ENCODE peak calls at places on chromosomes 11 and 22, in seven cellular contexts. One of them, this sample, is unnamed.

GRCh38 chr22:41488076-41488475 is 19.2 kb downstream of the ACO2 start:
- DNase-seq in prostate gland: no peak
- DNase-seq in HCT116: no peak
- DNase-seq in neural progenitor cell: no peak
- DNase-seq in fibroblast of the aortic adventitia: no peak
- DNase-seq in AG04450: no peak
- DNase-seq in suprapubic skin: no peak
- DNase-seq in this sample: no peak

GRCh38 chr11:17683378-17684161 is 35.8 kb upstream of the MYOD1 start:
- DNase-seq in prostate gland: no peak
- DNase-seq in HCT116: peak
- DNase-seq in neural progenitor cell: no peak
- DNase-seq in fibroblast of the aortic adventitia: peak
- DNase-seq in AG04450: peak
- DNase-seq in suprapubic skin: no peak
- DNase-seq in this sample: peak

GRCh38 chr11:14499178-14499559 is 442 bp downstream of the COPB1 start:
- DNase-seq in prostate gland: peak
- DNase-seq in HCT116: no peak
- DNase-seq in neural progenitor cell: peak
- DNase-seq in fibroblast of the aortic adventitia: no peak
- DNase-seq in AG04450: no peak
- DNase-seq in suprapubic skin: peak
- DNase-seq in this sample: peak

GRCh38 chr11:662689-663274 is 25.7 kb downstream of the DRD4 start:
- DNase-seq in prostate gland: no peak
- DNase-seq in HCT116: peak
- DNase-seq in neural progenitor cell: peak
- DNase-seq in fibroblast of the aortic adventitia: peak
- DNase-seq in AG04450: peak
- DNase-seq in suprapubic skin: no peak
- DNase-seq in this sample: peak

GRCh38 chr22:39932918-39933649 is 27.1 kb upstream of the TMA7B start:
- DNase-seq in prostate gland: no peak
- DNase-seq in HCT116: peak
- DNase-seq in neural progenitor cell: peak
- DNase-seq in fibroblast of the aortic adventitia: peak
- DNase-seq in AG04450: no peak
- DNase-seq in suprapubic skin: no peak
- DNase-seq in this sample: no peak

GRCh38 chr11:34570584-34570983 is 50.3 kb upstream of the EHF start:
- DNase-seq in prostate gland: peak
- DNase-seq in HCT116: no peak
- DNase-seq in neural progenitor cell: no peak
- DNase-seq in fibroblast of the aortic adventitia: peak
- DNase-seq in AG04450: no peak
- DNase-seq in suprapubic skin: no peak
- DNase-seq in this sample: peak

GRCh38 chr22:41862160-41862529 is 29.2 kb downstream of the SREBF2 start:
- DNase-seq in prostate gland: no peak
- DNase-seq in HCT116: no peak
- DNase-seq in neural progenitor cell: no peak
- DNase-seq in fibroblast of the aortic adventitia: peak
- DNase-seq in AG04450: no peak
- DNase-seq in suprapubic skin: no peak
- DNase-seq in this sample: peak

GRCh38 chr11:84089072-84090057 is 803.2 kb upstream of the CCDC90B start:
- DNase-seq in prostate gland: no peak
- DNase-seq in HCT116: no peak
- DNase-seq in neural progenitor cell: no peak
- DNase-seq in fibroblast of the aortic adventitia: no peak
- DNase-seq in AG04450: no peak
- DNase-seq in suprapubic skin: no peak
- DNase-seq in this sample: no peak

GRCh38 chr22:32579533-32580220 is 105.1 kb downstream of the FBXO7 start:
- DNase-seq in prostate gland: no peak
- DNase-seq in HCT116: no peak
- DNase-seq in neural progenitor cell: no peak
- DNase-seq in fibroblast of the aortic adventitia: no peak
- DNase-seq in AG04450: no peak
- DNase-seq in suprapubic skin: no peak
- DNase-seq in this sample: no peak

GRCh38 chr11:46678741-46679130 is 21.7 kb downstream of the ARHGAP1 start:
- DNase-seq in prostate gland: no peak
- DNase-seq in HCT116: no peak
- DNase-seq in neural progenitor cell: no peak
- DNase-seq in fibroblast of the aortic adventitia: no peak
- DNase-seq in AG04450: no peak
- DNase-seq in suprapubic skin: no peak
- DNase-seq in this sample: no peak

GRCh38 chr22:41001722-41002122 is 50.5 kb downstream of the RBX1 start:
- DNase-seq in prostate gland: no peak
- DNase-seq in HCT116: no peak
- DNase-seq in neural progenitor cell: no peak
- DNase-seq in fibroblast of the aortic adventitia: peak
- DNase-seq in AG04450: peak
- DNase-seq in suprapubic skin: no peak
- DNase-seq in this sample: peak

GRCh38 chr11:73648629-73649046 is 2.3 kb downstream of the PLEKHB1 start:
- DNase-seq in prostate gland: no peak
- DNase-seq in HCT116: no peak
- DNase-seq in neural progenitor cell: peak
- DNase-seq in fibroblast of the aortic adventitia: no peak
- DNase-seq in AG04450: no peak
- DNase-seq in suprapubic skin: no peak
- DNase-seq in this sample: no peak

GRCh38 chr22:25083414-25084166 is 116.1 kb upstream of the CRYBB3 start:
- DNase-seq in prostate gland: no peak
- DNase-seq in HCT116: no peak
- DNase-seq in neural progenitor cell: peak
- DNase-seq in fibroblast of the aortic adventitia: no peak
- DNase-seq in AG04450: no peak
- DNase-seq in suprapubic skin: no peak
- DNase-seq in this sample: peak

GRCh38 chr11:133078591-133079179 is 453.6 kb downstream of the OPCML start:
- DNase-seq in prostate gland: peak
- DNase-seq in HCT116: no peak
- DNase-seq in neural progenitor cell: peak
- DNase-seq in fibroblast of the aortic adventitia: peak
- DNase-seq in AG04450: no peak
- DNase-seq in suprapubic skin: no peak
- DNase-seq in this sample: peak

GRCh38 chr22:39589880-39590279 is 19.3 kb downstream of the CACNA1I start:
- DNase-seq in prostate gland: no peak
- DNase-seq in HCT116: no peak
- DNase-seq in neural progenitor cell: peak
- DNase-seq in fibroblast of the aortic adventitia: no peak
- DNase-seq in AG04450: no peak
- DNase-seq in suprapubic skin: no peak
- DNase-seq in this sample: no peak

GRCh38 chr22:49568751-49569285 is 258.9 kb downstream of the BRD1 start:
- DNase-seq in prostate gland: no peak
- DNase-seq in HCT116: no peak
- DNase-seq in neural progenitor cell: peak
- DNase-seq in fibroblast of the aortic adventitia: no peak
- DNase-seq in AG04450: no peak
- DNase-seq in suprapubic skin: no peak
- DNase-seq in this sample: no peak

GRCh38 chr11:30328676-30329075 is 5.8 kb downstream of the ARL14EP start:
- DNase-seq in prostate gland: no peak
- DNase-seq in HCT116: no peak
- DNase-seq in neural progenitor cell: no peak
- DNase-seq in fibroblast of the aortic adventitia: peak
- DNase-seq in AG04450: no peak
- DNase-seq in suprapubic skin: no peak
- DNase-seq in this sample: no peak

DNA sequence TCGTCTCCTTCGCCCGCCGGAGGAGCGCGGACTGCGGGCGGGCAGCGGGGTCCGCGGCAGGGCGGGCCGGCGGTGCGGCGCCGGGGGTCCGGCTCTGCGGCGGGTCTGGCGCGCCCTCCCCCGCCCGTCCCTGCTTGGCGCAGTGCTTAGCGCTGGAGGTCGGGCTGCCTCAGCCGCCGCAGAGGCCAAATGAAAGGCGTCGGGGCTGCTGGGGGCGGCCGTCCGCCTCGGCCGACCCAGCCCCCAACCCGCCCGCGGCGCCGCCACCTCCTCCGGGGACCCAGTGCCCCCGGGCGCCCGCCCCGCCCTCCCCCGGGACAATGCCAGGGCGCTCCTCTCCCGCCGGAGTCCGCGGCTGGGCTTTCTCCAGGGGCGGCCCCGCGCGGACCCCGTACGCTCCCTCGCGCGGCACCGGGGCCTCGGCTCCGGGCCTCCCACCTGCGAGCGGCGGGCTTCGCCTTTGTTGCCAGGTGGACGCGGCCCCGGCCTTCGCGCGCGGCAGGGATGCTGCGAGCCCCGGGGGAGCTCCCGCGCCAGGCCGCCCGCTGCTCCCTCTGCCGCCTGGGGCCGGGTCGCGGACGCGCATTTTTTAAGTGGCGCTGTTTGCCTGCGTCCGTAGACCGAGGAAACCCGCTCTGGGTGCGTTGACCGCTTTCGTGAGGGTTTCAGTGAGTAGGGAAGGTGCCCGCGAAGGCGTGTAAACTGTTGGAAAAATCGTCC is 575 bp downstream of the APLP2 start:
- DNase-seq in prostate gland: peak
- DNase-seq in HCT116: no peak
- DNase-seq in neural progenitor cell: peak
- DNase-seq in fibroblast of the aortic adventitia: peak
- DNase-seq in AG04450: no peak
- DNase-seq in suprapubic skin: peak
- DNase-seq in this sample: peak
- TF ChIP-seq CTCF in prostate gland: no peak
- TF ChIP-seq CTCF in HCT116: peak
- TF ChIP-seq CTCF in neural progenitor cell: no peak
- TF ChIP-seq CTCF in fibroblast of the aortic adventitia: peak
- TF ChIP-seq CTCF in AG04450: no peak
- TF ChIP-seq CTCF in suprapubic skin: no peak
- TF ChIP-seq CTCF in this sample: no peak

DNA sequence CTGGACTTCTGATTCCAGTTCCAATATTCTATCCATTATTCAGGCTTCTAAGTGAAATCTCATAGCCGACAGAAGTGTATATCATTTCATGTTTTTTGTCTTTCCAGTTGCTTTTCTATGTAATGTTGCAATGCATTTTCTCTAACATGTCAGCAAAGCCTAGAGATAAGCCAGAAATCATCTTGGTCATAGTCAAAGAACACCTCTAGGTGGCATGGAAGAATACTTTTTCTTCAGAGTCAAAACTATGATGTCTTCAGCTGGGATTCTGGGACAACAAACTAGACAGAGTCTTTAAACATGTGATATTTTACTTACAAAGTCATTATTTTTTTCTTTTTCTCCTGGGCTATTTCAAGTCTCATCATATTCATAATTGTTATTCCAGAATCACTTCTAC is 4.4 kb downstream of the GAS2 start:
- DNase-seq in prostate gland: no peak
- DNase-seq in HCT116: no peak
- DNase-seq in neural progenitor cell: no peak
- DNase-seq in fibroblast of the aortic adventitia: peak
- DNase-seq in AG04450: no peak
- DNase-seq in suprapubic skin: no peak
- DNase-seq in this sample: peak
- TF ChIP-seq CTCF in prostate gland: no peak
- TF ChIP-seq CTCF in HCT116: peak
- TF ChIP-seq CTCF in neural progenitor cell: peak
- TF ChIP-seq CTCF in fibroblast of the aortic adventitia: peak
- TF ChIP-seq CTCF in AG04450: peak
- TF ChIP-seq CTCF in suprapubic skin: no peak
- TF ChIP-seq CTCF in this sample: peak

DNA sequence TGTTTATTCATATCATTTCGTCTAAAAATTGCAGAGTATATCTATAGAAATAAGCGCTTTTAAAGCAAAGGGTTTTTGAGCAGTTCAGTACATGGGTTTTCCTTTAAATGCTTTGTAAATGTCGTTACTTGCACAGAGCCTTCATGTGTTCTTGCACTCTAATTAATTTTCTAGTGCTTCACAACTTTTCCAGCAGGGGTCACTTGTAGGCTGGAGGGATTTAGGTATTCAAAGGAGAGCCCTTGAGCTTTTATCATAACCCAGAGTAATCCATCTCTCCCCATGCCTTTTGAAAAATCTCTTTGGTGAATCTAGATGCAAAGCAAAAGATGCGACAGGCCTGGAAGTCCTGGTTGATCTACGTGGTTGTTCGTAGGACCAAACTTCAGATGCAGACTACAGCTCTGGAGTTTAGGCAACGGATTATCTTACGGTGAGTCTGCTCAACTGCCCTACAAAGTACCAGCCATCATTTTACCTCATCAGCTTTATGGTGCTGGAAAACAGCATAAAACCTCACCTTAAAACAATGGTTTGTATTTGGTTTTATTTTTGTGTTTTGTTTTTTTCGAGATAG is 60.4 kb downstream of the SFI1 start:
- DNase-seq in prostate gland: peak
- DNase-seq in HCT116: peak
- DNase-seq in neural progenitor cell: peak
- DNase-seq in fibroblast of the aortic adventitia: peak
- DNase-seq in AG04450: peak
- DNase-seq in suprapubic skin: no peak
- DNase-seq in this sample: peak
- TF ChIP-seq CTCF in prostate gland: peak
- TF ChIP-seq CTCF in HCT116: peak
- TF ChIP-seq CTCF in neural progenitor cell: peak
- TF ChIP-seq CTCF in fibroblast of the aortic adventitia: peak
- TF ChIP-seq CTCF in AG04450: peak
- TF ChIP-seq CTCF in suprapubic skin: no peak
- TF ChIP-seq CTCF in this sample: peak

GRCh38 chr11:45083544-45084087 is 62.8 kb upstream of the PRDM11 start:
- DNase-seq in prostate gland: no peak
- DNase-seq in HCT116: no peak
- DNase-seq in neural progenitor cell: peak
- DNase-seq in fibroblast of the aortic adventitia: no peak
- DNase-seq in AG04450: no peak
- DNase-seq in suprapubic skin: no peak
- DNase-seq in this sample: no peak
- TF ChIP-seq CTCF in prostate gland: peak
- TF ChIP-seq CTCF in HCT116: peak
- TF ChIP-seq CTCF in neural progenitor cell: peak
- TF ChIP-seq CTCF in fibroblast of the aortic adventitia: peak
- TF ChIP-seq CTCF in AG04450: peak
- TF ChIP-seq CTCF in suprapubic skin: no peak
- TF ChIP-seq CTCF in this sample: peak

GRCh38 chr11:101880208-101880607 is 34.6 kb upstream of the CEP126 start:
- DNase-seq in prostate gland: no peak
- DNase-seq in HCT116: peak
- DNase-seq in neural progenitor cell: peak
- DNase-seq in fibroblast of the aortic adventitia: peak
- DNase-seq in AG04450: no peak
- DNase-seq in suprapubic skin: no peak
- DNase-seq in this sample: peak
- TF ChIP-seq CTCF in prostate gland: no peak
- TF ChIP-seq CTCF in HCT116: peak
- TF ChIP-seq CTCF in neural progenitor cell: peak
- TF ChIP-seq CTCF in fibroblast of the aortic adventitia: peak
- TF ChIP-seq CTCF in AG04450: peak
- TF ChIP-seq CTCF in suprapubic skin: no peak
- TF ChIP-seq CTCF in this sample: peak

DNA sequence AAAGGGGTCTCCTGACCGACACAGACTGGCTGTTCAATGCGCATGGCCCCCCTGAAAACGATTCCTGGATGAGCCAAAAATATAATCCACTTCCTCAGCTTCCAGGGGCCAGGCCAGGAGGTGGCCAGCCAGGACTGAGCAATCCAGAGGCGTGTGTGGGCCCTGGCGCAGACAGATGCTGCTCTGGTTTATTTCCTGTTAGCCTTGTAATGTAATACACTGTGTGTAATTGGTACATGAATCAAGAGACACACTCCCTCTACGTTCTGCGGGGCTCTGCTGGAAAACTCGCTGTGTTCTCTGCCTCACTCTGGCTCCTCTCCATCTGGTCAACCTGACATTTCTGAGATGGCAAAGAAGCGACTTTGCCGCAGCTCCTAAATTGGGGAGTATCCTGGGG is 26.3 kb upstream of the ISX start:
- DNase-seq in prostate gland: no peak
- DNase-seq in HCT116: no peak
- DNase-seq in neural progenitor cell: no peak
- DNase-seq in fibroblast of the aortic adventitia: no peak
- DNase-seq in AG04450: no peak
- DNase-seq in suprapubic skin: no peak
- DNase-seq in this sample: no peak
- TF ChIP-seq CTCF in prostate gland: no peak
- TF ChIP-seq CTCF in HCT116: no peak
- TF ChIP-seq CTCF in neural progenitor cell: no peak
- TF ChIP-seq CTCF in fibroblast of the aortic adventitia: no peak
- TF ChIP-seq CTCF in AG04450: no peak
- TF ChIP-seq CTCF in suprapubic skin: no peak
- TF ChIP-seq CTCF in this sample: no peak